ENCODE peak calls at places on chromosomes 4 and X, in seven cellular contexts. W is IMR-90, S is left lung, X is stomach, V is adrenal gland, B is tibial nerve, F is right lobe of liver. D is an unnamed sample.

GRCh38 chr4:153485860-153486259 is 19.7 kb downstream of the TMEM131L start:
- DNase-seq in S (no peak), V (no peak), B (no peak), X (no peak), F (no peak), W (no peak), D (no peak)

GRCh38 chr4:40307627-40308497 is 27.3 kb upstream of the CHRNA9 start:
- DNase-seq in W (no peak), X (peak), S (no peak), F (no peak), B (peak), V (peak), D (no peak)

GRCh38 chrX:40102393-40103381 is 4.9 kb upstream of the BCOR start:
- DNase-seq in B (no peak), X (no peak), V (no peak), S (no peak), F (no peak), W (no peak), D (no peak)

GRCh38 chrX:21905976-21906375 is 34.5 kb upstream of the SMS start:
- DNase-seq in W (no peak), S (no peak), B (no peak), V (no peak), F (no peak), X (no peak), D (no peak)

GRCh38 chr4:174394915-174395314 is 111.2 kb downstream of the CEP44 start:
- DNase-seq in B (no peak), V (no peak), S (no peak), W (peak), F (no peak), X (no peak), D (no peak)

GRCh38 chrX:73944582-73944947 is 359.4 kb upstream of the ZCCHC13 start:
- DNase-seq in F (no peak), S (no peak), B (no peak), V (no peak), X (no peak), W (peak), D (no peak)

GRCh38 chr4:94455081-94455480 is 3.3 kb downstream of the PDLIM5 start:
- DNase-seq in X (peak), V (peak), W (peak), B (peak), F (peak), S (no peak), D (peak)

GRCh38 chr4:176611954-176612353 is 180.8 kb downstream of the VEGFC start:
- DNase-seq in V (no peak), B (no peak), F (no peak), W (no peak), S (no peak), X (no peak), D (no peak)

GRCh38 chrX:41802958-41803357 is 79.0 kb downstream of the GPR82 start:
- DNase-seq in B (no peak), X (no peak), S (no peak), W (no peak), V (no peak), F (no peak), D (no peak)

GRCh38 chr4:175614880-175615279 is 197.2 kb downstream of the GPM6A start:
- DNase-seq in B (no peak), V (no peak), X (peak), S (no peak), W (no peak), F (no peak), D (no peak)

GRCh38 chrX:139203681-139204575 is 326.6 kb upstream of the F9 start:
- DNase-seq in V (no peak), X (peak), F (no peak), B (no peak), W (no peak), S (peak), D (no peak)

GRCh38 chrX:148771440-148771839 is 271.0 kb downstream of the AFF2 start:
- DNase-seq in F (no peak), X (no peak), B (no peak), W (no peak), S (no peak), V (no peak), D (no peak)

GRCh38 chr4:108512615-108513505 is 107.5 kb upstream of the RPL34 start:
- DNase-seq in W (peak), B (peak), S (peak), F (no peak), X (no peak), V (peak), D (peak)

GRCh38 chr4:73127839-73128448 is 58.4 kb upstream of the COX18 start:
- DNase-seq in V (no peak), F (no peak), W (peak), X (no peak), B (no peak), S (no peak), D (peak)

DNA sequence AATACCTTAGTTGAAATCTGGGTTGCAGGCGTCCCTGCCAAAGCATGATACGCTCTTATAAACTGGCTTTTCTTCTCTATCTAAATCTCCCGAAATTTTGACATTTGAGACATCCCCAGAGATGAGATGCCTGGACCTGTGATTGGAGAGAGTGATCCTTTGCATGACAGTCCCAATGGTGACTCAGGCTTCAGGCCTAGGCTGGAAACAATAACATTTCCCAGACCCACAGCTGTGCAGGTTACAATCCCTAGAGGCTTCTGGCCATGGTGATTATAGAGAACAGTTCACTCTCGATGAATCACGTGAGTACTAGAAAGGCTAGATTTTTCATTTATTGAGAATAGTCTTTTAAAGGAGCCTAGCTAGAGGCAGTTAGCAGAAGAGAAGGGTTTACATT is 75.8 kb downstream of the SPATA18 start:
- DNase-seq in B (no peak), W (peak), S (no peak), V (no peak), F (no peak), X (no peak), D (peak)
- TF ChIP-seq CTCF in B (no peak), W (no peak), S (no peak), V (no peak), F (no peak), X (no peak), D (no peak)

GRCh38 chrX:78838709-78839108 is 91.2 kb downstream of the LPAR4 start:
- DNase-seq in W (no peak), X (no peak), F (no peak), S (no peak), B (no peak), V (no peak), D (no peak)
- H3K27ac ChIP-seq in W (no peak), X (no peak), F (no peak), S (no peak), B (no peak), V (no peak), D (no peak)

GRCh38 chrX:82556588-82556987 is 951.5 kb upstream of the POU3F4 start:
- DNase-seq in S (no peak), B (no peak), W (no peak), V (no peak), F (no peak), X (no peak), D (no peak)
- TF ChIP-seq CTCF in S (no peak), B (no peak), W (no peak), V (no peak), F (no peak), X (no peak), D (no peak)

DNA sequence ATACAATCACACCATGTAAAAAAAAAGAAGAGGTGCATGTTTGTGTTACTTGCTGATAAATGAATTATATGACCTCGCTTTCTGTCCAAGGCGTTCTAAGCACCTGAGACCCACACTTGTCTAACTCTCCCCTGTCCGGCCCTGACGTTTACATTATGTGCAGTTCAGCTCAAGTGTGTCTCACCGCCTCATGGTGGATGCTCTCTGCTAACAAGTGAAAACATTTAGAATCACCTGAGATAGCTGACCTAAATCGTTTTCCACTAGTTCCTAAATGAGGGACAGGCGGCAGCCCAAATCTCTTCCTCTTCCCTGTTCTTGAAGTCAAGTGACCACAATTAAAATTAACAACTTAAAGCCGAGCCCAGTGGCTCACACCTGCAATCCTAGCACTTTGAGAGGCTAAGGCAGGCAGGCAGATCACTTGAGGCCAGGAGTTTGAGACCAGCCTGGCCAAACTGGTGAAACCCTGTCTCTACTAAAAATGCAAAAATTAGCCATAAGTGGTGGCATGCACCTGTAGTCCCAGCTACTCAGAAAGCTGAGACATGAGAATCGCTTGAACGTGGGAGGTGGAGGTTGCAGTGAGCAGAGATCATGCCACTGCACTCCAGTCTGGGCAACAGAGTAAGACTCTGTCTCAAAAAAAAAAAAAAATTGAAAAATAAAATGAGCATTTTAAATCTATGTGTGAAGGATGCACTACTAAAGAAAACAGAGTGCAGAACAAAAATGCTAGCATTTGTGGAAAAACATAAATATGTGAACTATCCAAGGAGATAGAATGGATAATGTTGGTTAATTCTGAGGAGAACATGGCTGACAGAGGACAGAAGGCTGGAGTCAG is 3.9 kb upstream of the TIFA start:
- DNase-seq in B (no peak), W (no peak), X (no peak), V (no peak), F (no peak), S (no peak), D (no peak)
- H3K27ac ChIP-seq in B (no peak), W (no peak), X (no peak), V (no peak), F (no peak), S (no peak), D (no peak)

DNA sequence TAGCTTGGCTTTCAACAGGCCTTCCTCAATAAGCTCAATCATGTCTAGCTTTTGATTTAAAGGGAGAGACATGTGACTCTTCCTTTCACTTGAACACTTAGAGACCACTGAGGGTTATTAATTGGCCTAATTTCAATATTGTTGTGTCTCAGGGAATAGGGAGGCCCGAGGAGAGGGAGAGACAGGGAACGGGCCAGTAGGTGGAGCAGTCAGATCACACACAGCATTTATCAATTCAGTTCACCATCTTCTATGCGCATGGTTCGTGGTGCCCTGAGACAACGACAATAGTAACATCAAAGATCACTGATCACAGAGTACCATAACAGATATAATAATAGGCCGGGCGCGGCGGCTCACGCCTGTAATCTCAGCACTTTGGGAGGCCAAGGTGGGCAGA is 17.8 kb downstream of the ZNF81 start:
- DNase-seq in V (peak), F (peak), S (no peak), B (peak), X (peak), W (peak), D (peak)
- TF ChIP-seq CTCF in V (peak), F (peak), S (peak), B (peak), X (peak), W (peak), D (peak)

GRCh38 chr4:970854-971520 is 2.4 kb downstream of the DGKQ start:
- DNase-seq in V (no peak), F (no peak), B (no peak), S (peak), X (no peak), W (no peak), D (no peak)

GRCh38 chr4:971670-972500 is 1.5 kb downstream of the DGKQ start:
- DNase-seq in S (peak), X (no peak), W (no peak), V (no peak), F (peak), B (no peak), D (no peak)

GRCh38 chr4:974668-975067 is 1.3 kb upstream of the DGKQ start:
- DNase-seq in S (peak), F (no peak), X (no peak), V (no peak), W (no peak), B (no peak), D (no peak)

GRCh38 chr4:972651-973424 is 531 bp downstream of the DGKQ start:
- DNase-seq in X (peak), F (no peak), V (no peak), B (no peak), W (no peak), S (peak), D (no peak)

GRCh38 chr4:973431-974397 is at the start of gene DGKQ:
- DNase-seq in S (peak), X (peak), W (peak), B (peak), V (peak), F (peak), D (peak)
- H3K27ac ChIP-seq in S (no peak), X (peak), W (no peak), B (no peak), V (no peak), F (no peak), D (no peak)

D was measured in brain microvascular endothelial cell.